ENCODE peak calls at places on chromosomes 5 and 9, in five cellular contexts. L is HCT116, D is GM12878, V is SK-N-SH, Y is HepG2. K is an unnamed sample.

GRCh38 chr5:22465177-22465576 is 388.0 kb downstream of the CDH12 start:
- DNase-seq in Y (no peak), D (no peak), L (no peak), V (no peak), K (no peak)

GRCh38 chr5:167678457-167678856 is 613.0 kb upstream of the WWC1 start:
- DNase-seq in D (no peak), V (no peak), L (no peak), Y (no peak), K (no peak)

GRCh38 chr9:1434082-1434481 is 383.9 kb downstream of the DMRT2 start:
- DNase-seq in L (no peak), D (no peak), V (peak), Y (no peak), K (no peak)

GRCh38 chr5:56711191-56711590 is 104.2 kb upstream of the MAP3K1 start:
- DNase-seq in L (no peak), D (no peak), Y (no peak), V (no peak), K (no peak)

GRCh38 chr5:94043311-94043710 is 301.9 kb upstream of the POU5F2 start:
- DNase-seq in D (no peak), Y (no peak), L (no peak), V (no peak), K (no peak)

GRCh38 chr5:135193213-135194125 is 159.4 kb upstream of the PITX1 start:
- DNase-seq in D (no peak), L (no peak), Y (no peak), V (no peak), K (no peak)

GRCh38 chr5:10563940-10564837 is at the start of gene ANKRD33B:
- DNase-seq in V (peak), L (no peak), D (no peak), Y (peak), K (no peak)

GRCh38 chr5:64792474-64792873 is 23.7 kb downstream of the CWC27 start:
- DNase-seq in D (no peak), L (no peak), Y (peak), V (no peak), K (no peak)

GRCh38 chr5:113693205-113693553 is 179.7 kb downstream of the YTHDC2 start:
- DNase-seq in V (no peak), L (no peak), Y (no peak), D (no peak), K (no peak)

GRCh38 chr9:122158202-122158601 is 1.4 kb downstream of the NDUFA8 start:
- DNase-seq in D (no peak), Y (peak), V (peak), L (peak), K (peak)

GRCh38 chr9:127116088-127116726 is 6.2 kb downstream of the ANGPTL2 start:
- DNase-seq in L (no peak), D (no peak), Y (no peak), V (no peak), K (no peak)

GRCh38 chr5:127699416-127699815 is 3.8 kb upstream of the CCDC192 start:
- DNase-seq in D (no peak), Y (no peak), L (no peak), V (no peak), K (no peak)

GRCh38 chr9:110916361-110916760 is 121.9 kb downstream of the LPAR1 start:
- DNase-seq in L (no peak), V (no peak), Y (no peak), D (no peak), K (no peak)

GRCh38 chr5:612498-613424 is 621 bp downstream of the CEP72 start:
- DNase-seq in Y (no peak), V (no peak), L (peak), D (no peak), K (no peak)

GRCh38 chr5:139755892-139756671 is 39.5 kb upstream of the PSD2 start:
- DNase-seq in V (peak), Y (peak), D (no peak), L (no peak), K (no peak)

GRCh38 chr9:85118990-85119755 is 449.6 kb downstream of the NTRK2 start:
- DNase-seq in L (no peak), Y (no peak), V (no peak), D (no peak), K (no peak)
- H3K9ac ChIP-seq in L (no peak), Y (no peak), V (no peak), D (no peak), K (no peak)

DNA sequence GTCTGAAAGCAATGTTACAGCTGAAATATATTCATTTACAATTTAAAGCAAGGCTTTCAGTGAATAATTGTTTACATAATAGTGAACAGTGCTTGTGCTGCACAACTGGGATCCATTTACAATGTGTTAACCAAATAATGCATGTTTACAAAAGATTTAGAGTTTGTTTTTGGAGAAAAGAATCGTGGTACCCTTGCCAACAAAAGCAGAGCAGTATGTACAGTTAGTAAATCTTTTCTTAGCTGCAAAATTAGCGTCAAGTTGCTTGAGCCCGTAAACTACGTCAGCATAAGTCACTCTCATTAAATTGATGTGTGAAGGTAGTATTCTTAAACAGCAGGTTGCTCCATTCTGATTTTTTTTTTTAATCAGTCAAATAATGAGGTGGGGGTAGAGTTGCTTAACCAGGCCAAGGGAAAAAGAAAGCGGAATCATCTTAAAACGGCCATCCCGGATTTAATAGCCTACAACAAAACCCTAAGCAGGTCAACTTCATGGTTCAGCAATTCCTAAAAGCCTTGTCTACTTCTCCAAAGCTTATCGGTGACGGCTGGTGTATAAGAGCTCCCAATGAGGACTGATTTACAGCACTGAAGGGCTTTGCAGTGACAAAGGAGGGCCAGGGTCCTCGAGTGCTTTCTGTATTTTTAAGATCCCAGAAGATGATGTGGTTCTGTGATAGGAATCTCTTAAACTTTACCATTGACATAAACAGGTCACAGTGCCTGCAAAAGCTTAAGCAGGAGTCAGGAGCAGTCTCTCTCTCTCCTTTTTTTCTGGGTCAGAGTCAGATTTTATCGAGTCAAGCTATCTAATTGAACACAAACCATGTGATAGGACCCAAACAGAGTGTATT is 663.3 kb upstream of the ZNF608 start:
- DNase-seq in V (no peak), D (no peak), Y (no peak), L (no peak), K (no peak)
- H3K4me3 ChIP-seq in V (no peak), D (no peak), Y (no peak), L (no peak), K (no peak)

GRCh38 chr9:99015448-99015847 is 71.7 kb downstream of the COL15A1 start:
- DNase-seq in V (no peak), D (no peak), L (no peak), Y (no peak), K (no peak)

GRCh38 chr9:99013550-99013949 is 69.8 kb downstream of the COL15A1 start:
- DNase-seq in D (no peak), Y (no peak), V (no peak), L (no peak), K (no peak)

GRCh38 chr9:99018653-99019052 is 74.9 kb downstream of the COL15A1 start:
- DNase-seq in L (no peak), Y (no peak), D (no peak), V (no peak), K (no peak)

GRCh38 chr9:99016681-99017387 is 73.1 kb downstream of the COL15A1 start:
- DNase-seq in L (no peak), D (no peak), Y (no peak), V (no peak), K (no peak)

GRCh38 chr9:99015890-99016289 is 72.2 kb downstream of the COL15A1 start:
- DNase-seq in Y (no peak), L (no peak), D (no peak), V (no peak), K (no peak)
- TF ChIP-seq YY1 in Y (no peak), L (no peak), D (no peak), V (no peak), K (no peak)

GRCh38 chr9:133351526-133351907 is 3.5 kb downstream of the RPL7A start:
- DNase-seq in Y (no peak), L (no peak), D (no peak), V (no peak), K (no peak)
- H3K9ac ChIP-seq in Y (no peak), L (no peak), D (no peak), V (no peak), K (no peak)

GRCh38 chr9:76905984-76906861 is at the start of gene PRUNE2:
- DNase-seq in D (no peak), Y (no peak), L (no peak), V (peak), K (peak)
- H3K4me3 ChIP-seq in D (no peak), Y (peak), L (no peak), V (peak), K (peak)

GRCh38 chr9:128251701-128252100 is 24.1 kb downstream of the GOLGA2 start:
- DNase-seq in Y (no peak), L (no peak), V (no peak), D (no peak), K (no peak)
- TF ChIP-seq YY1 in Y (no peak), L (no peak), V (no peak), D (no peak), K (no peak)

K was measured in NT2/D1.